ENCODE peak calls at places on chromosome 3, in five cellular contexts. M is activated CD8-positive, alpha-beta memory T cell treated with anti-CD3 and anti-CD28 coated beads for 48 hours; T is HTR-8/SVneo; X is stimulated activated CD4-positive, alpha-beta T cell treated with anti-CD3 and anti-CD28 coated beads, Interleukin-4, amount 100 ng/mL, for 48 hours; G is RCC 7860. B is an unnamed sample.
A peak's percentile ranks its signal among the peaks of the same experiment; 100 is the strongest.

GRCh38 chr3:186368717-186369116 is 6.7 kb upstream of the DGKG start:
- DNase-seq in M (no peak), T (no peak), X (no peak), G (no peak), B (no peak)

GRCh38 chr3:86254480-86254879 is 736.5 kb downstream of the VGLL3 start:
- DNase-seq in T (no peak), G (no peak), X (no peak), M (no peak), B (no peak)

GRCh38 chr3:120985242-120985641 is 77.2 kb downstream of the STXBP5L start:
- DNase-seq in T (no peak), M (no peak), X (no peak), G (no peak), B (no peak)

GRCh38 chr3:140092883-140093536 is 158.0 kb downstream of the CLSTN2 start:
- DNase-seq in G (no peak), X (no peak), M (no peak), T (no peak), B (no peak)

GRCh38 chr3:24042174-24042878 is 97.2 kb downstream of the NR1D2 start:
- DNase-seq in T (no peak), M (no peak), X (no peak), G (no peak), B (peak; percentile 31)

GRCh38 chr3:187902041-187902471 is 156.8 kb upstream of the BCL6 start:
- DNase-seq in M (no peak), X (no peak), T (no peak), G (no peak), B (no peak)

GRCh38 chr3:188646592-188646991 is 492.6 kb downstream of the LPP start:
- DNase-seq in X (no peak), M (no peak), G (no peak), T (no peak), B (peak; percentile 2)

GRCh38 chr3:12812812-12813211 is 16.3 kb downstream of the CAND2 start:
- DNase-seq in T (no peak), G (no peak), X (no peak), M (no peak), B (no peak)

GRCh38 chr3:138114988-138115971 is at the start of gene DZIP1L:
- DNase-seq in X (peak; percentile 13), G (peak; percentile 68), T (peak; percentile 73), M (no peak), B (peak; percentile 75)

GRCh38 chr3:106332884-106333283 is 464.1 kb upstream of the CBLB start:
- DNase-seq in X (peak; percentile 63), M (peak; percentile 37), G (peak; percentile 75), T (peak; percentile 2), B (no peak)

GRCh38 chr3:76561494-76562242 is 478.2 kb upstream of the ROBO2 start:
- DNase-seq in T (no peak), M (no peak), G (no peak), X (no peak), B (no peak)

GRCh38 chr3:177470200-177470941 is 273.1 kb upstream of the TBL1XR1 start:
- DNase-seq in G (no peak), M (no peak), T (no peak), X (no peak), B (no peak)

GRCh38 chr3:136281966-136282554 is 31.9 kb downstream of the PCCB start:
- DNase-seq in M (no peak), X (no peak), G (no peak), T (no peak), B (no peak)

GRCh38 chr3:52498134-52499054 is 3.3 kb downstream of the STAB1 start:
- DNase-seq in X (no peak), G (peak; percentile 3), T (no peak), M (no peak), B (peak; percentile 87)

GRCh38 chr3:177237206-177237605 is 39.9 kb upstream of the TBL1XR1 start:
- DNase-seq in T (no peak), M (no peak), X (no peak), G (no peak), B (no peak)

GRCh38 chr3:158775801-158776399 is 26.0 kb upstream of the MFSD1 start:
- DNase-seq in X (no peak), T (no peak), G (no peak), M (no peak), B (no peak)

GRCh38 chr3:157467165-157467564 is 30.5 kb downstream of the PTX3 start:
- DNase-seq in T (no peak), X (no peak), G (no peak), M (no peak), B (peak; percentile 56)

GRCh38 chr3:196406806-196407470 is 25.3 kb downstream of the UBXN7 start:
- DNase-seq in G (no peak), M (no peak), T (peak; percentile 62), X (no peak), B (peak; percentile 85)

GRCh38 chr3:171190668-171191067 is 164.1 kb upstream of the SLC2A2 start:
- DNase-seq in X (no peak), G (peak; percentile 71), T (peak; percentile 15), M (no peak), B (no peak)

GRCh38 chr3:139307601-139308146 is 36.1 kb upstream of the MRPS22 start:
- DNase-seq in T (no peak), M (no peak), X (no peak), G (no peak), B (no peak)

GRCh38 chr3:121641127-121641526 is 19.6 kb downstream of the HCLS1 start:
- DNase-seq in M (no peak), X (no peak), T (no peak), G (no peak), B (no peak)

GRCh38 chr3:13645791-13646637 is 97.1 kb downstream of the FBLN2 start:
- DNase-seq in T (no peak), G (no peak), X (no peak), M (no peak), B (no peak)

GRCh38 chr3:133996996-133997395 is 32.7 kb downstream of the SLCO2A1 start:
- DNase-seq in T (no peak), G (no peak), X (no peak), M (no peak), B (no peak)

GRCh38 chr3:188635258-188636038 is 481.5 kb downstream of the LPP start:
- DNase-seq in M (no peak), X (no peak), T (peak; percentile 30), G (no peak), B (no peak)

GRCh38 chr3:122005033-122005565 is 16.9 kb downstream of the ILDR1 start:
- DNase-seq in M (no peak), X (no peak), T (no peak), G (peak; percentile 54), B (no peak)

GRCh38 chr3:43998374-43998840 is 243.3 kb upstream of the TOPAZ1 start:
- DNase-seq in X (no peak), T (no peak), G (no peak), M (no peak), B (no peak)

GRCh38 chr3:148718982-148719862 is 21.5 kb downstream of the AGTR1 start:
- DNase-seq in X (no peak), M (no peak), T (no peak), G (no peak), B (peak; percentile 38)

GRCh38 chr3:171792549-171792948 is 17.7 kb downstream of the PLD1 start:
- DNase-seq in T (no peak), X (no peak), G (no peak), M (no peak), B (no peak)

GRCh38 chr3:188417329-188417728 is 263.4 kb downstream of the LPP start:
- DNase-seq in T (no peak), M (no peak), G (no peak), X (no peak), B (no peak)

B was measured in AG08395.